ENCODE peak calls at places on chromosomes 12 and 14, in five cellular contexts. B is lower lobe of right lung, E is retina, O is foreskin keratinocyte, R is glomerular endothelial cell. V is an unnamed sample.
A peak's percentile ranks its signal among the peaks of the same experiment; 100 is the strongest.

GRCh38 chr14:99296517-99296916 is 24.5 kb upstream of the BCL11B start:
- DNase-seq in B (no peak), E (no peak), O (no peak), R (no peak), V (peak; percentile 28)

GRCh38 chr12:118617922-118618450 is 241.6 kb downstream of the SUDS3 start:
- DNase-seq in B (no peak), E (no peak), O (no peak), R (no peak), V (no peak)

GRCh38 chr14:71555654-71556559 is 376.3 kb upstream of the RGS6 start:
- DNase-seq in B (no peak), E (no peak), O (peak; percentile 15), R (no peak), V (no peak)

GRCh38 chr14:101010293-101010692 is 106.8 kb upstream of the RTL1 start:
- DNase-seq in B (no peak), E (no peak), O (no peak), R (no peak), V (no peak)

GRCh38 chr12:104910196-104910840 is 47.8 kb downstream of the SLC41A2 start:
- DNase-seq in B (no peak), E (no peak), O (no peak), R (no peak), V (no peak)

GRCh38 chr12:104204690-104205480 is 10.7 kb upstream of the TXNRD1 start:
- DNase-seq in B (no peak), E (no peak), O (no peak), R (no peak), V (no peak)

GRCh38 chr12:16417058-16417457 is 69.6 kb downstream of the MGST1 start:
- DNase-seq in B (no peak), E (no peak), O (no peak), R (no peak), V (no peak)

GRCh38 chr12:112198120-112198733 is 72.9 kb downstream of the TRAFD1 start:
- DNase-seq in B (peak; percentile 52), E (peak; percentile 35), O (no peak), R (no peak), V (no peak)

GRCh38 chr12:99810718-99811593 is 163.4 kb downstream of the GARIN6 start:
- DNase-seq in B (no peak), E (peak; percentile 6), O (no peak), R (no peak), V (no peak)

GRCh38 chr14:64303471-64303917 is 9.3 kb upstream of the ESR2 start:
- DNase-seq in B (no peak), E (no peak), O (peak; percentile 36), R (no peak), V (no peak)

GRCh38 chr12:47844264-47845020 is 24.7 kb upstream of the HDAC7 start:
- DNase-seq in B (peak; percentile 85), E (peak; percentile 27), O (no peak), R (no peak), V (no peak)

GRCh38 chr12:27467641-27468040 is 21.1 kb downstream of the SMCO2 start:
- DNase-seq in B (no peak), E (no peak), O (no peak), R (no peak), V (no peak)

GRCh38 chr12:89389755-89390661 is 37.7 kb upstream of the DUSP6 start:
- DNase-seq in B (no peak), E (no peak), O (no peak), R (no peak), V (no peak)

GRCh38 chr12:124633269-124633953 is 66.0 kb upstream of the NCOR2 start:
- DNase-seq in B (no peak), E (no peak), O (peak; percentile 78), R (no peak), V (no peak)

GRCh38 chr12:95059984-95060383 is 13.4 kb downstream of the NR2C1 start:
- DNase-seq in B (no peak), E (no peak), O (no peak), R (no peak), V (no peak)

GRCh38 chr14:103547941-103548462 is 14.5 kb downstream of the BAG5 start:
- DNase-seq in B (peak; percentile 39), E (no peak), O (no peak), R (no peak), V (peak; percentile 67)

GRCh38 chr12:2904260-2904659 is 13.6 kb downstream of the TULP3 start:
- DNase-seq in B (no peak), E (no peak), O (no peak), R (no peak), V (no peak)

GRCh38 chr12:124428136-124428791 is 133.4 kb downstream of the RFLNA start:
- DNase-seq in B (no peak), E (peak; percentile 71), O (no peak), R (no peak), V (no peak)

GRCh38 chr12:98743362-98743953 is 98.4 kb downstream of the APAF1 start:
- DNase-seq in B (no peak), E (peak; percentile 54), O (no peak), R (no peak), V (no peak)

GRCh38 chr12:4813741-4814140 is 93.5 kb downstream of the GALNT8 start:
- DNase-seq in B (no peak), E (peak; percentile 67), O (peak; percentile 17), R (no peak), V (no peak)

GRCh38 chr12:2643736-2644135 is 151.0 kb upstream of the FKBP4 start:
- DNase-seq in B (no peak), E (no peak), O (no peak), R (no peak), V (no peak)

GRCh38 chr12:68733661-68734071 is 12.3 kb upstream of the SLC35E3 start:
- DNase-seq in B (no peak), E (no peak), O (no peak), R (no peak), V (no peak)

GRCh38 chr12:120368789-120369475 is at the start of gene MSI1:
- DNase-seq in B (no peak), E (no peak), O (no peak), R (no peak), V (no peak)

V was measured in chondrocyte.